ENCODE peak calls at places on chromosomes 16 and 17, in seven cellular contexts. L is HepG2, K is SK-N-SH, S is HCT116, O is prostate gland, J is transverse colon, Z is stomach. F is an unnamed sample.

GRCh38 chr17:38464723-38465419 is 36.6 kb downstream of the ARHGAP23 start:
- DNase-seq in J (peak; percentile 73), O (peak; percentile 70), L (no peak), Z (peak; percentile 70), K (peak; percentile 96), S (peak; percentile 64), F (peak; percentile 86)

GRCh38 chr16:30615358-30616076 is 5.3 kb upstream of the ZNF689 start:
- DNase-seq in K (peak; percentile 71), Z (peak; percentile 79), L (peak; percentile 76), O (peak; percentile 54), J (peak; percentile 82), S (peak; percentile 48), F (peak; percentile 87)

GRCh38 chr16:22139008-22139407 is 23.3 kb upstream of the SDR42E2 start:
- DNase-seq in S (no peak), Z (no peak), L (no peak), J (no peak), O (no peak), K (no peak), F (no peak)

GRCh38 chr16:4207683-4208528 is 34.0 kb downstream of the SRL start:
- DNase-seq in Z (no peak), O (no peak), K (no peak), S (no peak), L (no peak), J (no peak), F (no peak)

GRCh38 chr17:83152745-83153611 is 73.6 kb downstream of the METRNL start:
- DNase-seq in L (no peak), J (peak; percentile 42), K (peak; percentile 34), O (no peak), Z (no peak), S (no peak), F (peak; percentile 76)

GRCh38 chr16:31382485-31383161 is 10.5 kb upstream of the ITGAD start:
- DNase-seq in J (peak; percentile 68), K (peak; percentile 71), S (peak; percentile 33), Z (peak; percentile 67), L (peak; percentile 42), O (peak; percentile 16), F (peak; percentile 93)

GRCh38 chr17:30375661-30376060 is 3.1 kb upstream of the CPD start:
- DNase-seq in J (no peak), L (no peak), Z (no peak), K (no peak), S (no peak), O (no peak), F (no peak)

GRCh38 chr17:15405016-15405415 is 62.4 kb downstream of the CDRT4 start:
- DNase-seq in K (no peak), O (no peak), J (no peak), L (no peak), Z (no peak), S (no peak), F (no peak)

GRCh38 chr16:2912330-2913199 is 834 bp downstream of the FLYWCH1 start:
- DNase-seq in O (no peak), L (peak; percentile 6), K (peak; percentile 47), J (peak; percentile 51), S (no peak), Z (peak; percentile 33), F (peak; percentile 87)

GRCh38 chr17:13601317-13601775 is 383 bp downstream of the HS3ST3A1 start:
- DNase-seq in L (no peak), Z (no peak), O (no peak), K (peak; percentile 52), S (no peak), J (no peak), F (peak; percentile 72)

GRCh38 chr16:85148959-85149358 is 36.7 kb upstream of the CIBAR2 start:
- DNase-seq in L (no peak), Z (no peak), J (no peak), S (no peak), K (no peak), O (no peak), F (no peak)

GRCh38 chr16:68086860-68087268 is 1.7 kb downstream of the NFATC3 start:
- DNase-seq in J (no peak), O (no peak), S (no peak), Z (no peak), L (no peak), K (no peak), F (no peak)
- H3K4me3 ChIP-seq in J (peak overlapping the region; percentile 90), O (peak overlapping the region; percentile 92), S (peak overlapping the region; percentile 92), Z (peak overlapping the region; percentile 85), L (peak overlapping the region; percentile 98), K (peak overlapping the region; percentile 97), F (peak overlapping the region; percentile 95)

GRCh38 chr16:17949713-17950112 is 386.8 kb downstream of the NPIPA8 start:
- DNase-seq in J (no peak), O (no peak), Z (no peak), K (no peak), L (no peak), S (no peak), F (no peak)
- TF ChIP-seq POLR2AphosphoS5 in J (no peak), O (no peak), Z (no peak), K (no peak), L (no peak), S (no peak), F (no peak)

GRCh38 chr16:50227120-50227519 is 39.2 kb upstream of the ADCY7 start:
- DNase-seq in O (no peak), K (no peak), Z (no peak), S (no peak), J (no peak), L (no peak), F (no peak)
- H3K36me3 ChIP-seq in O (no peaks in the 10 kb centered on the region), K (peaks cover 55% of the 10 kb centered on the region), Z (peaks cover 73% of the 10 kb centered on the region), S (peaks cover 5% of the 10 kb centered on the region), J (peaks cover 32% of the 10 kb centered on the region), L (peaks cover 30% of the 10 kb centered on the region), F (peaks cover 87% of the 10 kb centered on the region)

GRCh38 chr17:3003401-3004149 is 59.8 kb downstream of the OR1D5 start:
- DNase-seq in S (no peak), O (no peak), J (peak; percentile 67), K (no peak), Z (peak; percentile 41), L (no peak), F (peak; percentile 90)

GRCh38 chr17:3005696-3006095 is 57.7 kb downstream of the OR1D5 start:
- DNase-seq in Z (no peak), O (no peak), J (no peak), K (no peak), S (no peak), L (no peak), F (peak; percentile 55)

GRCh38 chr17:3004150-3004801 is 59.1 kb downstream of the OR1D5 start:
- DNase-seq in K (peak; percentile 97), Z (peak; percentile 100), O (peak; percentile 98), L (peak; percentile 78), S (peak; percentile 79), J (peak; percentile 99), F (peak; percentile 97)

GRCh38 chr17:3004925-3005324 is 58.5 kb downstream of the OR1D5 start:
- DNase-seq in K (peak; percentile 62), L (no peak), Z (no peak), O (no peak), J (no peak), S (no peak), F (no peak)

GRCh38 chr17:3002538-3003301 is 60.7 kb downstream of the OR1D5 start:
- DNase-seq in L (no peak), J (peak; percentile 65), Z (peak; percentile 44), K (no peak), S (no peak), O (no peak), F (peak; percentile 90)
- H3K4me3 ChIP-seq in L (no peak overlapping the region), J (no peak overlapping the region), Z (no peak overlapping the region), K (no peak overlapping the region), S (no peak overlapping the region), O (no peak overlapping the region), F (peak overlapping the region; percentile 27)

GRCh38 chr17:4968916-4969550 is 1.4 kb upstream of the SPAG7 start:
- DNase-seq in S (no peak), J (no peak), Z (no peak), K (peak; percentile 48), L (no peak), O (no peak), F (no peak)
- TF ChIP-seq POLR2AphosphoS5 in S (peak; percentile 70), J (peak; percentile 32), Z (peak; percentile 54), K (no peak), L (no peak), O (no peak), F (no peak)

DNA sequence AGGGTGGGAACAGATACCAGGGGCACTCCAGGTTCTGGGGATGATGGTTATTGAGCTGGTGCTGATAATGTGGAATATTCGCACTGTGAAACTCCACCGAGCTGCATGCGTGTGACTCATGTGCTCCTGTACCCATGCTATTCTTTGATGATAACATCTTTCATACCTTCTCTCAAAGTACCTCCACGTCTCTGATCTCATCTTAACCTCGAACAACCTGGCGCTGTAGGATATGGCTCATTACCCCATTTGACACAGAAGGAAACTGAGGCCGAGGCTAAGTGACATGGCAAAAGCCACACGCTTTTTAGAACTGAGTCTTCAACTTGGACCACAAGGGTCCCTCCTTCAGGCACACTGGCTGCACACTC is 30.2 kb upstream of the MRPS23 start:
- DNase-seq in J (no peak), O (no peak), Z (no peak), S (no peak), L (no peak), K (no peak), F (no peak)
- H3K36me3 ChIP-seq in J (no peaks in the 10 kb centered on the region), O (peaks cover 4% of the 10 kb centered on the region), Z (peaks cover 56% of the 10 kb centered on the region), S (no peaks in the 10 kb centered on the region), L (peaks cover 2% of the 10 kb centered on the region), K (peaks cover 15% of the 10 kb centered on the region), F (peaks cover 7% of the 10 kb centered on the region)

GRCh38 chr17:31488264-31488981 is 96.9 kb downstream of the RAB11FIP4 start:
- DNase-seq in Z (peak; percentile 61), O (no peak), J (peak; percentile 50), L (no peak), K (peak; percentile 68), S (no peak), F (peak; percentile 90)
- H3K4me3 ChIP-seq in Z (peak overlapping the region; percentile 58), O (peak overlapping the region; percentile 62), J (peak overlapping the region; percentile 71), L (peak overlapping the region; percentile 81), K (peak overlapping the region; percentile 59), S (peak overlapping the region; percentile 66), F (peak overlapping the region; percentile 82)

GRCh38 chr16:12976936-12977335 is 75.5 kb downstream of the SHISA9 start:
- DNase-seq in Z (no peak), O (no peak), S (no peak), J (no peak), L (no peak), K (no peak), F (no peak)
- TF ChIP-seq POLR2AphosphoS5 in Z (no peak), O (no peak), S (no peak), J (no peak), L (no peak), K (no peak), F (no peak)

DNA sequence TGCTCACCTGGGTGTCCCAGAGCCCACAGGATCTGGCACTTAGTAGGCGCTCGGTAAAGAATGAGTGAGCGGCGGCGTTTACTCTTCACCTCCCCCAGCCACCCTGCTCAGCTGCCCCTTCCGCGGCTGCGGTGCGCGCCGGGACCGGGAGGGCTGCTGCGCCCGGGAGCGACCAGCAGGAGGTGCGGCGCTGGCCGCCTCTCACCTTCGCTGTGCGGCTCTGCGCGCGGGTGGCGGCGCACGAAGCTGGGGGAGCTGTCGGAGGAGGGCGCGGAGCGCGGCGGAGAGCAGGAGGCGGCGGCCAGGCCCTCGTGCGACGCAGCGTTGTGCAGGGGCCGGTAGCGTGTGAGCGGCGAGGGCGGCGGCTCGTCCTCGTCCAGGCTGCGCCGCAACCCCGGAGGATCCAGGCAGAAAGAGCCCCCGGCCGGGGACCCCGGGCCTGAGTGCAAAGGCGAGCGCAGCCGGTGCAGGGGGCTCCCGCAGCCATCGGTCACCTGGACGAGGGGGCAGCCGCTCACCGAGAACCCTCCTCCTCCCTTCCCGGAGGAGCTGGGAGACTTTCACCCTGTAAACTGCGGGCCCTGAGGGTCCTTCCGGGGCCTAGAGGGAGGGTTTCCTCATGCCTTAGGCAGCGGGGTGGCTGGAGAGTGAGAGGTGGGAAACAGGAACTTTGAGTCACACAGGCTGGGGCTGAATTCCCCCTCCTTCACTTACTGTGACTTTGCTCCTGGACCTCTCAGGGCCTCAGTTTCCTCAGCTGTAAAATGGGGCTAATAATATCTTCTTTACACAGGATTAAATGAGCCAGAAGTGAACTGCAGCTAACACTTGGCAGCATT is 12.5 kb downstream of the SAMD14 start:
- DNase-seq in J (peak; percentile 68), O (peak; percentile 28), K (no peak), S (peak; percentile 68), Z (peak; percentile 74), L (peak; percentile 51), F (peak; percentile 87)
- H3K36me3 ChIP-seq in J (no peaks in the 10 kb centered on the region), O (no peaks in the 10 kb centered on the region), K (no peaks in the 10 kb centered on the region), S (no peaks in the 10 kb centered on the region), Z (no peaks in the 10 kb centered on the region), L (no peaks in the 10 kb centered on the region), F (no peaks in the 10 kb centered on the region)

F was measured in spleen.